ENCODE peak calls at places on chromosomes 2 and 18, in four cellular contexts. N is adipocyte, G is stromal cell of bone marrow, I is activated T-cell treated with anti-CD3 and anti-CD28 coated beads for 1 hour. S is an unnamed sample.

GRCh38 chr18:28961669-28962228 is 784.8 kb upstream of the CDH2 start:
- DNase-seq in N (peak; percentile 47), G (peak; percentile 14), I (no peak), S (no peak)

GRCh38 chr2:24382363-24383021 is 22.2 kb upstream of the ITSN2 start:
- DNase-seq in N (peak; percentile 90), G (peak; percentile 53), I (peak; percentile 45), S (peak; percentile 29)

GRCh38 chr2:119689218-119689617 is 10.2 kb downstream of the TMEM177 start:
- DNase-seq in N (no peak), G (no peak), I (no peak), S (no peak)

GRCh38 chr2:231737761-231738160 is 29.4 kb downstream of the PTMA start:
- DNase-seq in N (no peak), G (no peak), I (no peak), S (no peak)

GRCh38 chr2:197998702-197999101 is 194.3 kb downstream of the PLCL1 start:
- DNase-seq in N (no peak), G (no peak), I (no peak), S (no peak)

GRCh38 chr2:177348735-177349693 is 43.6 kb upstream of the AGPS start:
- DNase-seq in N (no peak), G (no peak), I (no peak), S (no peak)

GRCh38 chr2:61255580-61256437 is 93.8 kb downstream of the C2orf74 start:
- DNase-seq in N (peak; percentile 74), G (peak; percentile 30), I (no peak), S (no peak)

GRCh38 chr18:3649559-3650426 is 199.8 kb downstream of the TGIF1 start:
- DNase-seq in N (peak; percentile 76), G (peak; percentile 43), I (no peak), S (no peak)

GRCh38 chr2:170361359-170361936 is 183.5 kb downstream of the MYO3B start:
- DNase-seq in N (peak; percentile 56), G (peak; percentile 29), I (peak; percentile 31), S (peak; percentile 5)

GRCh38 chr2:166092889-166093288 is 34.9 kb downstream of the SCN1A start:
- DNase-seq in N (peak; percentile 42), G (peak; percentile 33), I (no peak), S (no peak)

GRCh38 chr2:173435574-173435973 is 80.9 kb downstream of the CDCA7 start:
- DNase-seq in N (no peak), G (no peak), I (no peak), S (no peak)

GRCh38 chr2:240999873-241000541 is 1.6 kb downstream of the SNED1 start:
- DNase-seq in N (no peak), G (no peak), I (no peak), S (no peak)

GRCh38 chr2:239268082-239268481 is 132.7 kb downstream of the HDAC4 start:
- DNase-seq in N (no peak), G (no peak), I (no peak), S (peak; percentile 38)